ENCODE peak calls at places on chromosomes 6 and 20, in nine cellular contexts. T, F, D, V, X, Y, E, Z and W are unnamed samples.

GRCh38 chr20:37911838-37912273 is 8.9 kb downstream of the VSTM2L start:
- DNase-seq in T (no peak), F (no peak), D (peak; percentile 78), V (no peak), X (peak; percentile 81), Y (peak; percentile 67), E (no peak), Z (no peak), W (peak; percentile 57)

GRCh38 chr6:98067375-98067774 is 767.0 kb upstream of the POU3F2 start:
- DNase-seq in T (no peak), F (no peak), D (no peak), V (no peak), X (no peak), Y (no peak), E (no peak), Z (no peak), W (no peak)

GRCh38 chr20:60446273-60447111 is 488.3 kb downstream of the CDH26 start:
- DNase-seq in T (no peak), F (no peak), D (no peak), V (no peak), X (no peak), Y (peak; percentile 88), E (no peak), Z (no peak), W (no peak)

GRCh38 chr6:91697010-91697694 is 1110.3 kb upstream of the MAP3K7 start:
- DNase-seq in T (no peak), F (no peak), D (no peak), V (no peak), X (no peak), Y (peak; percentile 12), E (no peak), Z (no peak), W (no peak)

GRCh38 chr6:145814035-145814500 is 527 bp downstream of the FBXO30 start:
- DNase-seq in T (no peak), F (no peak), D (peak; percentile 59), V (peak; percentile 2), X (no peak), Y (peak; percentile 80), E (no peak), Z (peak; percentile 28), W (peak; percentile 59)

GRCh38 chr6:109224107-109224875 is 129.0 kb downstream of the CEP57L1 start:
- DNase-seq in T (no peak), F (no peak), D (no peak), V (no peak), X (no peak), Y (no peak), E (no peak), Z (no peak), W (no peak)

GRCh38 chr6:10237284-10238043 is 177.4 kb downstream of the TFAP2A start:
- DNase-seq in T (peak; percentile 86), F (no peak), D (no peak), V (peak; percentile 59), X (no peak), Y (no peak), E (no peak), Z (peak; percentile 14), W (no peak)

GRCh38 chr6:43455034-43455747 is at the start of gene DLK2:
- DNase-seq in T (no peak), F (peak; percentile 88), D (no peak), V (peak; percentile 32), X (no peak), Y (no peak), E (peak; percentile 69), Z (no peak), W (peak; percentile 26)

GRCh38 chr20:47754301-47754700 is 31.0 kb downstream of the SULF2 start:
- DNase-seq in T (no peak), F (no peak), D (no peak), V (no peak), X (no peak), Y (no peak), E (no peak), Z (no peak), W (no peak)

GRCh38 chr6:153167026-153167891 is 36.2 kb upstream of the RGS17 start:
- DNase-seq in T (peak; percentile 82), F (no peak), D (no peak), V (peak; percentile 4), X (no peak), Y (peak; percentile 5), E (no peak), Z (no peak), W (no peak)

GRCh38 chr20:39627765-39628164 is 665.6 kb downstream of the DHX35 start:
- DNase-seq in T (no peak), F (no peak), D (no peak), V (no peak), X (no peak), Y (no peak), E (no peak), Z (no peak), W (no peak)

GRCh38 chr20:2521369-2522305 is 12.9 kb upstream of the ZNF343 start:
- DNase-seq in T (peak; percentile 39), F (no peak), D (no peak), V (peak; percentile 23), X (peak; percentile 32), Y (peak; percentile 68), E (no peak), Z (peak; percentile 36), W (no peak)

DNA sequence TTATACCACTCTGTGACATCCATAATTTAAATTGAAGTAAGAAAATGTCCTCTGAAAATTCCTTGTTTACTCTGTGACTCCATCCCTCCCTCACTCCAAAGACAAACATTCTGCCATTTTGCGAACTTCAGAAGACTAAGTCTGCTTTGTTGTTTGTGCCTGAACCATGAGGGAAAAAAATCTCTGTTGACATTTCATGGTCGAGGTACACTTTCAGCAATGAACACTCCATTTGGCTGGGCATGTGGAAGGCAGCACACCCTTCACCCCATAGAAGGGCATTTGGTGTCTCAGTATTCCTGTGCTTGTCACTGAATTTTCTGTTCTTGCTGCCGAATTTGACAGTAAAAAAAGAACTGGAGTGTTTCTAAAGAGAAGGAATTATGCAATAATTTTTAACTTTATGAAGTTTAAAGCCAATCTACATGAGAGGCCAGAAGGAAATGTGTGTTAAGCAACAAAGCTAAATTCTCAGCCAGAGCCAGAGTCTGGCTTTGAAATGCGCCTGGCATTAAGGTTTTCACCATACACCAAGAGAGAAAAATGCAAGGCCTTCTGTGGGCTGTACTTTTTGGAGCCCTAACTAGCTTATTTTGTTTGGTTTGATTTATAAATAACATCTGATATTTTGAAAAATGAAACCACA is 4.7 kb upstream of the PBOV1 start:
- DNase-seq in T (no peak), F (no peak), D (no peak), V (no peak), X (no peak), Y (no peak), E (no peak), Z (no peak), W (no peak)
- TF ChIP-seq POLR2A in T (no peak), F (no peak), D (no peak), V (no peak), X (no peak), Y (no peak), E (no peak), Z (no peak), W (no peak)

GRCh38 chr20:19747903-19748302 is 10.2 kb upstream of the RIN2 start:
- DNase-seq in T (no peak), F (no peak), D (no peak), V (no peak), X (no peak), Y (no peak), E (no peak), Z (no peak), W (no peak)
- TF ChIP-seq POLR2A in T (no peak), F (no peak), D (no peak), V (no peak), X (no peak), Y (no peak), E (no peak), Z (no peak), W (no peak)

GRCh38 chr20:49282584-49283171 is 4.8 kb upstream of the ZNFX1 start:
- DNase-seq in T (no peak), F (no peak), D (no peak), V (no peak), X (no peak), Y (peak; percentile 35), E (no peak), Z (no peak), W (no peak)

GRCh38 chr20:49281913-49282467 is 4.1 kb upstream of the ZNFX1 start:
- DNase-seq in T (no peak), F (no peak), D (no peak), V (no peak), X (no peak), Y (peak; percentile 12), E (no peak), Z (no peak), W (no peak)

GRCh38 chr20:49279677-49280462 is 2.0 kb upstream of the ZNFX1 start:
- DNase-seq in T (no peak), F (no peak), D (no peak), V (no peak), X (no peak), Y (peak; percentile 55), E (no peak), Z (no peak), W (no peak)

GRCh38 chr20:49280463-49281058 is 2.7 kb upstream of the ZNFX1 start:
- DNase-seq in T (no peak), F (no peak), D (no peak), V (no peak), X (no peak), Y (peak; percentile 32), E (no peak), Z (no peak), W (no peak)

GRCh38 chr20:49281059-49281912 is 3.4 kb upstream of the ZNFX1 start:
- DNase-seq in T (no peak), F (no peak), D (no peak), V (no peak), X (no peak), Y (peak; percentile 89), E (no peak), Z (no peak), W (no peak)
- TF ChIP-seq POLR2A in T (no peak), F (no peak), D (no peak), V (no peak), X (no peak), Y (no peak), E (no peak), Z (no peak), W (no peak)

DNA sequence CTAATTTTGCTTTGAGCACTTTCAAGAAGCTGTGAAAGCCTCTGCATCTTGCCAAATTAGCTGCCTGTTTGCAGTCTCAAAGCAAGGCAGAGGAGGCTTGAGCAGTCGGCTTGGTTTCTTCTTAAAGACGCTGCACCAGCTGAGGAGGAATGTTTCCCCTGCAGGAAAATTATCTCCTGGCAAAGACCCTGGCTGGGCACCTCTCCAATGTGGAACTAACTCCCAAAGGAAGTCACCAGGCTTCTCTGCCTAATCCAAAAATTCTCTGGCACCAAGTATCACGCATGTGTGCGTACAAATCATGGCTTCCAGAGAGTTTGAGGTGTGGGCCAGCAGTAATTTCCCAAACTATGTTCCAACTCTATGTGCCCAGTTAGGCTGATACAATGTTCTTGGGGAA is 176.2 kb downstream of the KIF16B start:
- DNase-seq in T (no peak), F (no peak), D (peak; percentile 68), V (no peak), X (peak; percentile 64), Y (no peak), E (no peak), Z (peak; percentile 28), W (no peak)
- TF ChIP-seq POLR2A in T (no peak), F (no peak), D (no peak), V (no peak), X (no peak), Y (no peak), E (no peak), Z (no peak), W (no peak)